ENCODE peak calls at places on chromosomes 3 and 15, in six cellular contexts. One of them, this sample, is unnamed.

GRCh38 chr3:42839616-42840015 is 30.4 kb downstream of the ACKR2 start:
- DNase-seq in HepG2: peak
- DNase-seq in GM23338: peak
- DNase-seq in GM12878: peak
- DNase-seq in K562: peak
- DNase-seq in WTC11: peak
- DNase-seq in this sample: no peak

GRCh38 chr3:171284308-171285075 is 175.7 kb downstream of the TNIK start:
- DNase-seq in GM12878: peak
- DNase-seq in HepG2: no peak
- DNase-seq in WTC11: no peak
- DNase-seq in GM23338: no peak
- DNase-seq in K562: no peak
- DNase-seq in this sample: no peak

GRCh38 chr3:72821170-72821781 is 27.0 kb downstream of the SHQ1 start:
- DNase-seq in GM12878: no peak
- DNase-seq in K562: no peak
- DNase-seq in WTC11: no peak
- DNase-seq in GM23338: no peak
- DNase-seq in HepG2: no peak
- DNase-seq in this sample: no peak

GRCh38 chr3:124492824-124493223 is 237.4 kb upstream of the UMPS start:
- DNase-seq in HepG2: peak
- DNase-seq in K562: peak
- DNase-seq in GM23338: peak
- DNase-seq in GM12878: no peak
- DNase-seq in WTC11: peak
- DNase-seq in this sample: no peak

GRCh38 chr15:69290346-69291164 is 8.2 kb upstream of the PAQR5 start:
- DNase-seq in WTC11: no peak
- DNase-seq in HepG2: no peak
- DNase-seq in GM23338: no peak
- DNase-seq in K562: no peak
- DNase-seq in GM12878: no peak
- DNase-seq in this sample: no peak

GRCh38 chr15:39581501-39582285 is 814 bp downstream of the THBS1 start:
- DNase-seq in K562: no peak
- DNase-seq in HepG2: peak
- DNase-seq in GM12878: no peak
- DNase-seq in WTC11: peak
- DNase-seq in GM23338: peak
- DNase-seq in this sample: no peak

GRCh38 chr3:167731393-167731792 is 3.3 kb downstream of the PDCD10 start:
- DNase-seq in K562: no peak
- DNase-seq in GM12878: no peak
- DNase-seq in HepG2: no peak
- DNase-seq in GM23338: no peak
- DNase-seq in WTC11: no peak
- DNase-seq in this sample: no peak

GRCh38 chr3:193317901-193318300 is 60.7 kb downstream of the ATP13A5 start:
- DNase-seq in GM12878: no peak
- DNase-seq in K562: no peak
- DNase-seq in WTC11: no peak
- DNase-seq in HepG2: no peak
- DNase-seq in GM23338: no peak
- DNase-seq in this sample: no peak

GRCh38 chr15:49827311-49827710 is 206.5 kb downstream of the DTWD1 start:
- DNase-seq in K562: no peak
- DNase-seq in HepG2: no peak
- DNase-seq in WTC11: no peak
- DNase-seq in GM12878: no peak
- DNase-seq in GM23338: no peak
- DNase-seq in this sample: no peak

GRCh38 chr3:102066470-102066869 is 217.2 kb downstream of the NFKBIZ start:
- DNase-seq in HepG2: no peak
- DNase-seq in GM23338: no peak
- DNase-seq in K562: no peak
- DNase-seq in GM12878: no peak
- DNase-seq in WTC11: no peak
- DNase-seq in this sample: no peak

GRCh38 chr3:102068736-102069135 is 219.4 kb downstream of the NFKBIZ start:
- DNase-seq in GM23338: no peak
- DNase-seq in WTC11: no peak
- DNase-seq in K562: no peak
- DNase-seq in GM12878: no peak
- DNase-seq in HepG2: no peak
- DNase-seq in this sample: no peak

GRCh38 chr3:102068327-102068726 is 219.0 kb downstream of the NFKBIZ start:
- DNase-seq in GM12878: no peak
- DNase-seq in WTC11: no peak
- DNase-seq in GM23338: no peak
- DNase-seq in HepG2: no peak
- DNase-seq in K562: no peak
- DNase-seq in this sample: no peak

GRCh38 chr3:102063572-102063971 is 214.3 kb downstream of the NFKBIZ start:
- DNase-seq in GM23338: no peak
- DNase-seq in WTC11: no peak
- DNase-seq in GM12878: no peak
- DNase-seq in K562: no peak
- DNase-seq in HepG2: no peak
- DNase-seq in this sample: no peak

DNA sequence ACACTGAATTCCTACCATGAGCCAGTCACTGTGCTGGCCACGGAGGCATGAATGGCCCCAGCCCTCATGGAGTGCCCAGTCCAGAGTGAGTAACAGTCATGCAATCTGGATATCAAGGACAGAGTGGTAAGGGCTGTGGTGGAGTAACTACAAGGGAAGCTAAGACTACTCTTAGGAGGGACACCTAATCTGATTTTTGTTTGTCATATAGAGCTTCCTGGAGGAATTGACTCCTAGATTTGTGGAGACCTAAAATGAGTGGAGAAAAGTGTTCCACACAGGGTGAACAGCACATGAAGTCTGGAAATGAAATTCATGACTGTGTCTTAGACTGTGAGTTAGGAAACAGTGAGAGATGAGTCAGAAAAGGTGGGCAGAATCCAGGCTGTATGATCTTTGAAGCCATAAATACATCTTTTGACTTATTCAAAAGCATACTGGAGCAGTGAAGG is 219.9 kb downstream of the NFKBIZ start:
- DNase-seq in K562: no peak
- DNase-seq in WTC11: no peak
- DNase-seq in HepG2: no peak
- DNase-seq in GM23338: no peak
- DNase-seq in GM12878: no peak
- DNase-seq in this sample: no peak
- TF ChIP-seq CREB1 in K562: no peak
- TF ChIP-seq CREB1 in WTC11: no peak
- TF ChIP-seq CREB1 in HepG2: no peak
- TF ChIP-seq CREB1 in GM23338: no peak
- TF ChIP-seq CREB1 in GM12878: no peak
- TF ChIP-seq CREB1 in this sample: no peak

GRCh38 chr3:53495091-53495517 is 693 bp downstream of the CACNA1D start:
- DNase-seq in GM23338: peak
- DNase-seq in GM12878: no peak
- DNase-seq in HepG2: no peak
- DNase-seq in K562: no peak
- DNase-seq in WTC11: peak
- DNase-seq in this sample: no peak

GRCh38 chr3:53493997-53494791 is at the start of gene CACNA1D:
- DNase-seq in GM23338: peak
- DNase-seq in HepG2: no peak
- DNase-seq in WTC11: peak
- DNase-seq in K562: no peak
- DNase-seq in GM12878: no peak
- DNase-seq in this sample: peak

GRCh38 chr3:53496984-53497383 is 2.6 kb downstream of the CACNA1D start:
- DNase-seq in HepG2: no peak
- DNase-seq in K562: no peak
- DNase-seq in GM12878: no peak
- DNase-seq in WTC11: no peak
- DNase-seq in GM23338: no peak
- DNase-seq in this sample: no peak

GRCh38 chr3:53493618-53493996 is 804 bp upstream of the CACNA1D start:
- DNase-seq in WTC11: no peak
- DNase-seq in GM23338: peak
- DNase-seq in K562: no peak
- DNase-seq in GM12878: no peak
- DNase-seq in HepG2: no peak
- DNase-seq in this sample: no peak

DNA sequence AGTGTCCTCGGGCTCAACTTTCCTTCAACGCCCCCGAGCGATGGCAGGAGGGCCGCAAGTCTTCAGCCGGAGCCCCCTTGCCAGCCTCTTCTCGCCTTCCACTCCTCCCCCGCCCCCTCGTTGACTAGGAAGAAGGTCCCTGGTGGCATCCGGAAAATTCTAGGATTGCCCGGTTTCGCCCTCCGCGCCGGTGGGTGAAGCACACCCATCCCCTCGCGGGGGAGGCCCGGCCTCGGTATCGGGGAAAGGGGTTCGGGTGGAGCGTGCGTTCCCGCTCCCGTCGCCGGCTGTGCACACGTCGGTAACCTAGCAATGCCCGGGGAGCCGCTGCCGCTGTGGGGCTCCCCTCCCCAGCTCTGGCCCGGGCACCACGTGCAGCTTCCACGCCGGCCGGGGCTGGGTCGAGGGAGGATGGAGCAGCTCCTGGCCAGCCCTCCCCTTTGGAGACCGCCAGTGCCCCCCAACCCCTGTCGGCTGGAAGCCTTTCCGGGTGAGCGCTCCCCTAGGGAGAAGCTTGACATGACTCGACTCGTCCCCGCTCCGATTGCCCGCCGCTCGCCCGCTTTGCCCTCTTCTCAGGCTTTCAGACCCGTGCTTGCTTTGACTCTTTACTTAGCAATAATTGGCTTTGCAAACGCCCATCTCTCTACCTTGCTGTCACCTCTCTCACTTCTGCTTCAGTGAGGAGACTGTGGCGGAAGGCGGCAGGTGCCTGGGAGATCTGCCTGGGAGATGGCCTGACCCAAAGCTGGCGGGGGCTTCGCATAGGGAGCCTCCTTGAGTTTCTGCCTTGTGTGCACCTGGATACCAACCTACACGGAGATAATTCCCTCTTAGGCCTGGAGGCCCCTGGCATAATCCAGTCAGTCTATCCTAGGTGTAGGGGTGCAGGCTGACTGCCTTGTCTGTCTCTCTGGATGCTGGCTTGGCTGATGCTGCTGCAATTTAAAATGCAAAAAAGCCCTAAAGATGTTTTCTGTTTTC is 1.4 kb downstream of the CACNA1D start:
- DNase-seq in GM23338: peak
- DNase-seq in K562: no peak
- DNase-seq in GM12878: no peak
- DNase-seq in WTC11: peak
- DNase-seq in HepG2: no peak
- DNase-seq in this sample: peak
- TF ChIP-seq CREB1 in GM23338: no peak
- TF ChIP-seq CREB1 in K562: no peak
- TF ChIP-seq CREB1 in GM12878: no peak
- TF ChIP-seq CREB1 in WTC11: no peak
- TF ChIP-seq CREB1 in HepG2: no peak
- TF ChIP-seq CREB1 in this sample: no peak

DNA sequence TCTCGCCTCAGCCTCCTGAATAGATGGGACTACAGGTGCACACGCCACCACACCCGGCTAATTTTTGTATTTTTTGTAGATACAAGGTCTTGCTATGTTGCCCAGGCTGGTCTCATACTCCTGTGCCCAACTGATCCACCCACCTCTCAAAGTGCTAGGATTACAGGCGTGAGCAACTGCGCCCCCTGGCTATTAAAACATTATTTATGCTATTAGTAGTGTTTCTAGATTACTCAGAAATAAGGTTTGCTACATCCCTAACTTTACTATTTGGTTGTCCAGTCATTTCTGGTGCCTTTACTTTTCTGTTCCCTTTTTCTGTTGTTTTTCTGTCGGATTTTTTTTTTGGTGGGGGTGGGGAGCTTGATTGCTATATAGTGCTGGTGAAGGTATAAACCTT is 393.6 kb upstream of the TPM1 start:
- DNase-seq in GM23338: peak
- DNase-seq in WTC11: no peak
- DNase-seq in HepG2: peak
- DNase-seq in K562: no peak
- DNase-seq in GM12878: peak
- DNase-seq in this sample: no peak
- TF ChIP-seq CREB1 in GM23338: no peak
- TF ChIP-seq CREB1 in WTC11: no peak
- TF ChIP-seq CREB1 in HepG2: no peak
- TF ChIP-seq CREB1 in K562: no peak
- TF ChIP-seq CREB1 in GM12878: no peak
- TF ChIP-seq CREB1 in this sample: no peak

GRCh38 chr3:196320110-196320509 is 2.1 kb upstream of the DYNLT2B start:
- DNase-seq in K562: no peak
- DNase-seq in GM23338: no peak
- DNase-seq in HepG2: no peak
- DNase-seq in WTC11: no peak
- DNase-seq in GM12878: no peak
- DNase-seq in this sample: no peak

GRCh38 chr3:196314597-196314996 is 3.4 kb downstream of the DYNLT2B start:
- DNase-seq in WTC11: no peak
- DNase-seq in GM12878: no peak
- DNase-seq in GM23338: no peak
- DNase-seq in HepG2: no peak
- DNase-seq in K562: no peak
- DNase-seq in this sample: no peak

GRCh38 chr3:196321162-196321561 is 3.1 kb upstream of the DYNLT2B start:
- DNase-seq in HepG2: no peak
- DNase-seq in GM23338: no peak
- DNase-seq in GM12878: no peak
- DNase-seq in WTC11: no peak
- DNase-seq in K562: no peak
- DNase-seq in this sample: no peak

GRCh38 chr3:196315821-196316220 is 2.2 kb downstream of the DYNLT2B start:
- DNase-seq in HepG2: no peak
- DNase-seq in GM23338: no peak
- DNase-seq in K562: no peak
- DNase-seq in GM12878: no peak
- DNase-seq in WTC11: no peak
- DNase-seq in this sample: no peak

DNA sequence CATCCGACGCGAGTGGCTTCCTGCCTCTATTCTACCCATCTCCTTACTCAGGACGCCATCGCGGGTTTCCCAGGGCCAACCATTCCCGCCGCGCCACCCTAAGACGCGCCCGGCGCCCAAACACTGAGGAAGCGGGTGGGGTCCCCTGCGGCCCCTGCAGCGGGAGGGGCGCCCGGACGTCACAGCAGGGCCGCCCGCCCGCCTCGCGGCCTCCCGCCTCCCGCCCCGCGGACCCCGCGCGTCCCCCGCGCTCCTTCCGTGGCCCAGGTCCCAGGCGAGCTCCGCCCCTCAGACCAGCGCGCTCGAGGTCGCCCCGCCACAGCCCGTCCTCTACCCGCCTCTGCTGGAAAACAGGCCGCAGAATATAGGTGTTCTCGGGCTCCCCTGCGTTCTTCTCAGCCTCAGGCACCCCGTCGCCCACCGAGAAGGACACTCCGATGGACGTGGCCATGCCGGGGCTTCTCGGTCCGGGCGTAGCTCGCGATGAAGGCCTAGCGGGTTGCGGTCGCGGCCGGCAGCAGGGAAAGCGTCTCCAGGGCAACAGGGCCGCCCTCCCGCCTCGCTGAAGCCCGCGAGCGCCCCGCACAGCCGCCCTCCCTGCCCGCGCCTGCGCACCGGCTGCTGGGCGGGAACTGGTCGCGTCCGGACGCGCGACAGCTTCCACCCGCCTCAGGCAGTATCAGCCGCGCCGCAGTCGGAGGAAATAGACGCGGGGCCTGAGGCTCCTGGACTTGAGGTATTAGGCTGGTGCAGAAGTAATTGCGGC is at the start of gene DYNLT2B:
- DNase-seq in K562: peak
- DNase-seq in GM23338: peak
- DNase-seq in WTC11: peak
- DNase-seq in GM12878: peak
- DNase-seq in HepG2: peak
- DNase-seq in this sample: peak
- TF ChIP-seq CREB1 in K562: peak
- TF ChIP-seq CREB1 in GM23338: peak
- TF ChIP-seq CREB1 in WTC11: peak
- TF ChIP-seq CREB1 in GM12878: peak
- TF ChIP-seq CREB1 in HepG2: peak
- TF ChIP-seq CREB1 in this sample: peak